ENCODE peak calls at places on chromosomes 4 and X, in four cellular contexts. B is A549, I is neural progenitor cell, D is PC-9. C is an unnamed sample.

GRCh38 chrX:35416783-35417182 is 381.4 kb upstream of the MAGEB16 start:
- DNase-seq in B (no peak), I (no peak), D (no peak), C (no peak)

GRCh38 chrX:10006086-10006485 is 38.9 kb downstream of the CLDN34 start:
- DNase-seq in B (no peak), I (no peak), D (no peak), C (no peak)

GRCh38 chrX:22021721-22022120 is 10.4 kb upstream of the PHEX start:
- DNase-seq in B (no peak), I (no peak), D (no peak), C (no peak)

GRCh38 chr4:83644677-83645639 is 109.0 kb downstream of the GPAT3 start:
- DNase-seq in B (peak), I (peak), D (no peak), C (no peak)

GRCh38 chr4:115042496-115042895 is 70.9 kb downstream of the NDST4 start:
- DNase-seq in B (peak), I (peak), D (no peak), C (no peak)

GRCh38 chr4:12492730-12493398 is 991.3 kb downstream of the RAB28 start:
- DNase-seq in B (no peak), I (no peak), D (no peak), C (no peak)

GRCh38 chr4:109890076-109890475 is 22.6 kb upstream of the EGF start:
- DNase-seq in B (no peak), I (no peak), D (no peak), C (no peak)

GRCh38 chr4:124948976-124949597 is 236.6 kb upstream of the ANKRD50 start:
- DNase-seq in B (peak), I (no peak), D (no peak), C (no peak)

GRCh38 chr4:140654516-140654855 is 85.7 kb upstream of the UCP1 start:
- DNase-seq in B (no peak), I (no peak), D (no peak), C (no peak)

GRCh38 chrX:72554448-72555140 is 18.0 kb downstream of the HDAC8 start:
- DNase-seq in B (peak), I (peak), D (peak), C (no peak)

GRCh38 chr4:1975391-1975801 is 33.4 kb downstream of the NELFA start:
- DNase-seq in B (no peak), I (no peak), D (no peak), C (no peak)

GRCh38 chr4:48033825-48034413 is 17.3 kb downstream of the NIPAL1 start:
- DNase-seq in B (peak), I (peak), D (no peak), C (peak)

GRCh38 chr4:3283483-3283882 is 9.3 kb upstream of the RGS12 start:
- DNase-seq in B (no peak), I (no peak), D (no peak), C (no peak)

GRCh38 chr4:76373919-76374552 is 46.9 kb downstream of the CCDC158 start:
- DNase-seq in B (peak), I (no peak), D (no peak), C (no peak)

GRCh38 chr4:48410812-48411211 is 69.5 kb downstream of the SLAIN2 start:
- DNase-seq in B (no peak), I (peak), D (no peak), C (no peak)

GRCh38 chr4:155207534-155208257 is 740 bp upstream of the NPY2R start:
- DNase-seq in B (peak), I (peak), D (no peak), C (no peak)

GRCh38 chrX:40912166-40912565 is 173.1 kb upstream of the USP9X start:
- DNase-seq in B (no peak), I (no peak), D (no peak), C (no peak)

GRCh38 chrX:17521871-17522693 is 147.1 kb downstream of the NHS start:
- DNase-seq in B (peak), I (peak), D (peak), C (no peak)
- H3K27ac ChIP-seq in B (peak), I (no peak), D (peak), C (no peak)

GRCh38 chr4:142331132-142331531 is 515.0 kb downstream of the INPP4B start:
- DNase-seq in B (no peak), I (no peak), D (no peak), C (no peak)
- H3K27ac ChIP-seq in B (no peak), I (no peak), D (no peak), C (no peak)

GRCh38 chr4:169017971-169018370 is 7.9 kb upstream of the CBR4 start:
- DNase-seq in B (no peak), I (peak), D (no peak), C (no peak)

GRCh38 chr4:169013396-169013795 is 3.3 kb upstream of the CBR4 start:
- DNase-seq in B (no peak), I (no peak), D (no peak), C (no peak)

GRCh38 chr4:169014581-169014980 is 4.5 kb upstream of the CBR4 start:
- DNase-seq in B (peak), I (no peak), D (peak), C (no peak)

GRCh38 chr4:169018406-169018805 is 8.4 kb upstream of the CBR4 start:
- DNase-seq in B (no peak), I (no peak), D (no peak), C (no peak)

DNA sequence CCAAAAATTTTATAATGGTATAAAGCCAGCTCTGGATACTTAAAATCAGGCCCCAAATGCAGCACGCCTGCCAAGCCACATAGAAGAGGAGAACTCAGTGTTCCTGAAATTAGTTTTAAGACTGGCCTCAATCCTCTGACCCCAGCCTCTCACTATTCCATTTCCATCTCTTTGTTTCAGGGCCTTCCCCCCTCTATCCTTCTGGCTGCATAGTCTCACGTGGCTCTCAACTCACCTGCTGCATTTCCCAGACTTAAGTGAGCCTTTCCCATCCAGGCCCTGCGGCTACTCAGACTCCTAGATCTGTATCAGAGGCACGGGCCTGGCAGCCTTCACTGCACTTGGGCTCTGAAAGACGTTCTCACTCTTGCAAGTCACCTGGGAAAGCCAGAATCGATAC is 5.2 kb upstream of the CBR4 start:
- DNase-seq in B (no peak), I (no peak), D (no peak), C (no peak)
- H3K27ac ChIP-seq in B (peak), I (no peak), D (no peak), C (no peak)

GRCh38 chr4:85854543-85854942 is 379.6 kb downstream of the ARHGAP24 start:
- DNase-seq in B (no peak), I (no peak), D (no peak), C (no peak)
- H3K27ac ChIP-seq in B (no peak), I (no peak), D (no peak), C (no peak)

GRCh38 chrX:19991350-19991718 is 473 bp upstream of the BCLAF3 start:
- DNase-seq in B (no peak), I (no peak), D (no peak), C (no peak)
- H3K27ac ChIP-seq in B (peak), I (no peak), D (no peak), C (peak)

GRCh38 chr4:8189551-8190466 is 9.3 kb upstream of the SH3TC1 start:
- DNase-seq in B (no peak), I (no peak), D (no peak), C (no peak)
- H3K27ac ChIP-seq in B (no peak), I (no peak), D (no peak), C (no peak)

GRCh38 chr4:88533088-88533790 is 9.7 kb upstream of the PYURF start:
- DNase-seq in B (no peak), I (no peak), D (no peak), C (no peak)
- H3K27ac ChIP-seq in B (no peak), I (no peak), D (peak), C (no peak)

GRCh38 chrX:13099121-13099520 is 54.7 kb upstream of the FAM9C start:
- DNase-seq in B (no peak), I (no peak), D (no peak), C (no peak)
- H3K27ac ChIP-seq in B (peak), I (no peak), D (peak), C (no peak)

DNA sequence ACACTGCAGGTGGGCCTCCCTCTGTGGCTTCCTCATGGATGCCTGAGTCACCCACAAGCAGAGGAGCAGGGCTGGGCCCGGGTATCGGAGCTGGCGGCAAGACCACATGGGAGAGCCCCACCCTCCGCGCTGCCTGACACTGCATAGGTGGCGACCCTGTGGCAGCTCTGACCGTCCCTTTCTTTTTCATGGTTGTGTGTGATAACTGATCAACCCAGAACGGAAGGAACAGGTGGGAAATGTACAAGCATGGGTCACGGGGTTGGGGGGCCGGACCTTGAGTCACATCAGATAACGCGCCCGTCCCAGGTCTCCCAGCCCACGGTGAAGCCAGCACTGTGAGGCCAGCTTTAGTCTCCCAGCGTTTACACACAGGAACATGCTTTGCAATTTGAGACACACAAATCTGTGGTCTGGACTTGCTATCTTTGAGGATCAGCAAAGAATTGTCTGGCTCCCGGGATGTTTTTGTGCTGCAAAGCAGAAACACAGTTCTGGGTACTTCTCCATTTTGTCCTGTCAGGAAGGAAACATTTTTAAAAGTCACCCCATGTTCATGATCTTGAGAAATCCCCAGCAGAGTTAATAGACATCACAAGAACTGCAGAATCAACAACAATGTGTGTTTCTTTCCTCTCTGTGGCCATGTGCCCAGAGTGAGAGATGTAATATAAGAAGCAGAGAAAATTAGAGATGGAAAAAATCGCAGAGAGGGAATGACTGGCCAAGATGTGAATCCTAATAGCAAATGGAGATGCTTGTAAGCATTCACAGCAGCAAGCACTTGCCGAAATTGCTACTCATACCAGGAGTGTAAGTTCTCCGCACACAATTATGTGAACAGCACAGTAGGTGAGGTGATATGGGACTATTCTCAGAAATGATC is 70.1 kb upstream of the CBR4 start:
- DNase-seq in B (no peak), I (no peak), D (no peak), C (no peak)
- H3K27ac ChIP-seq in B (no peak), I (no peak), D (no peak), C (no peak)

GRCh38 chrX:14922437-14922836 is 49.2 kb downstream of the MOSPD2 start:
- DNase-seq in B (no peak), I (no peak), D (no peak), C (no peak)
- H3K27ac ChIP-seq in B (no peak), I (no peak), D (no peak), C (no peak)

C was measured in effector memory CD4-positive, alpha-beta T cell.